ENCODE peak calls at places on chromosome 7, in six cellular contexts. U is colonic mucosa, K is BE2C, H is left ventricle myocardium inferior, J is Peyer's patch, O is cardiac fibroblast. D is an unnamed sample.

GRCh38 chr7:87447251-87447650 is 28.2 kb downstream of the ABCB4 start:
- DNase-seq in U (no peak), K (no peak), H (no peak), J (no peak), O (peak), D (no peak)

GRCh38 chr7:120170384-120170783 is 102.6 kb upstream of the KCND2 start:
- DNase-seq in U (no peak), K (no peak), H (no peak), J (no peak), O (peak), D (no peak)

GRCh38 chr7:71547426-71547825 is 415.5 kb downstream of the GALNT17 start:
- DNase-seq in U (no peak), K (no peak), H (no peak), J (no peak), O (no peak), D (no peak)

GRCh38 chr7:138975343-138976104 is 5.7 kb downstream of the KIAA1549 start:
- DNase-seq in U (no peak), K (peak), H (no peak), J (no peak), O (peak), D (peak)

GRCh38 chr7:39580150-39580874 is 14.1 kb downstream of the YAE1 start:
- DNase-seq in U (peak), K (peak), H (peak), J (peak), O (peak), D (peak)

GRCh38 chr7:16811555-16811954 is 6.8 kb upstream of the AGR2 start:
- DNase-seq in U (no peak), K (no peak), H (no peak), J (no peak), O (peak), D (no peak)

GRCh38 chr7:116810267-116811116 is 51.9 kb upstream of the CAPZA2 start:
- DNase-seq in U (no peak), K (no peak), H (no peak), J (no peak), O (peak), D (no peak)

GRCh38 chr7:271266-272107 is 18.5 kb upstream of the FOXL3 start:
- DNase-seq in U (no peak), K (no peak), H (no peak), J (no peak), O (no peak), D (no peak)

GRCh38 chr7:81267508-81267907 is 348.7 kb upstream of the SEMA3C start:
- DNase-seq in U (no peak), K (no peak), H (no peak), J (no peak), O (peak), D (no peak)

GRCh38 chr7:50491943-50492342 is 41.8 kb upstream of the FIGNL1 start:
- DNase-seq in U (no peak), K (no peak), H (no peak), J (no peak), O (no peak), D (no peak)

GRCh38 chr7:129308047-129308446 is 83.2 kb downstream of the AHCYL2 start:
- DNase-seq in U (no peak), K (no peak), H (peak), J (no peak), O (peak), D (no peak)

GRCh38 chr7:76063114-76063513 is 15.2 kb downstream of the MDH2 start:
- DNase-seq in U (no peak), K (no peak), H (no peak), J (no peak), O (no peak), D (no peak)

GRCh38 chr7:133319842-133320241 is 67.0 kb downstream of the EXOC4 start:
- DNase-seq in U (no peak), K (no peak), H (no peak), J (no peak), O (no peak), D (no peak)

GRCh38 chr7:41391818-41392217 is 311.1 kb downstream of the INHBA start:
- DNase-seq in U (no peak), K (no peak), H (no peak), J (no peak), O (no peak), D (no peak)

GRCh38 chr7:100819586-100819985 is 7.7 kb downstream of the EPHB4 start:
- DNase-seq in U (no peak), K (no peak), H (no peak), J (no peak), O (no peak), D (no peak)

GRCh38 chr7:27139335-27140107 is 4.0 kb downstream of the HOXA5 start:
- DNase-seq in U (peak), K (peak), H (no peak), J (peak), O (no peak), D (no peak)

GRCh38 chr7:44275146-44275545 is 50.2 kb downstream of the CAMK2B start:
- DNase-seq in U (no peak), K (no peak), H (peak), J (no peak), O (no peak), D (no peak)

GRCh38 chr7:18119985-18120384 is 92.3 kb upstream of the PRPS1L1 start:
- DNase-seq in U (no peak), K (no peak), H (no peak), J (no peak), O (peak), D (no peak)

GRCh38 chr7:41085244-41085643 is 617.6 kb downstream of the INHBA start:
- DNase-seq in U (no peak), K (no peak), H (no peak), J (no peak), O (no peak), D (no peak)

GRCh38 chr7:138122162-138122561 is 45.9 kb downstream of the AKR1D1 start:
- DNase-seq in U (no peak), K (no peak), H (no peak), J (no peak), O (no peak), D (no peak)

GRCh38 chr7:268991-269390 is 21.0 kb upstream of the FOXL3 start:
- DNase-seq in U (no peak), K (no peak), H (no peak), J (no peak), O (no peak), D (no peak)

GRCh38 chr7:43669286-43670081 is 59.8 kb downstream of the COA1 start:
- DNase-seq in U (no peak), K (no peak), H (no peak), J (no peak), O (peak), D (no peak)

GRCh38 chr7:2979276-2979675 is 64.4 kb downstream of the CARD11 start:
- DNase-seq in U (no peak), K (no peak), H (no peak), J (no peak), O (no peak), D (no peak)
- TF ChIP-seq CTCF in U (no peak), K (no peak), H (no peak), J (peak), O (no peak), D (no peak)

GRCh38 chr7:122803323-122803722 is 82.9 kb downstream of the CADPS2 start:
- DNase-seq in U (no peak), K (no peak), H (no peak), J (no peak), O (peak), D (no peak)
- TF ChIP-seq CTCF in U (peak), K (peak), H (peak), J (peak), O (peak), D (no peak)

DNA sequence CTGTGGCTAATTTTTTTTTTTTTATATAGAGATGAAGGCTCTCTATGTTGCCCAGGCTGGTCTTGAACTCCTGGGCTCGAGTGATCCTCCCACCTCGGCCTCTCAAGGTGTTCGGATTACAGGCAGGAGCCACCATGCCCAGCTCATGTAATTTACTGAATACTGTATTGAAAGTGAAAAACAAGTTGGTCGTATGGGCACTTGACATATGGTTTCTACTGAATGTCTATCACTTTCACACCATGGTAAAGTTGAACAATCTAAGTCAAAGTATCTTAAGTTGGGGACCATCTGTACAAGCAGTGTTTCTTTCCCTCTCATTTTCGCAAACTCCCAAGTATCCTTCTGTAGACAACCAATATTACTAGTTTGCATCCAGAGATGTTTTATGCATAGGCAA is 116.6 kb downstream of the TMEM178B start:
- DNase-seq in U (no peak), K (no peak), H (no peak), J (no peak), O (no peak), D (no peak)
- TF ChIP-seq CTCF in U (no peak), K (no peak), H (no peak), J (no peak), O (no peak), D (no peak)

DNA sequence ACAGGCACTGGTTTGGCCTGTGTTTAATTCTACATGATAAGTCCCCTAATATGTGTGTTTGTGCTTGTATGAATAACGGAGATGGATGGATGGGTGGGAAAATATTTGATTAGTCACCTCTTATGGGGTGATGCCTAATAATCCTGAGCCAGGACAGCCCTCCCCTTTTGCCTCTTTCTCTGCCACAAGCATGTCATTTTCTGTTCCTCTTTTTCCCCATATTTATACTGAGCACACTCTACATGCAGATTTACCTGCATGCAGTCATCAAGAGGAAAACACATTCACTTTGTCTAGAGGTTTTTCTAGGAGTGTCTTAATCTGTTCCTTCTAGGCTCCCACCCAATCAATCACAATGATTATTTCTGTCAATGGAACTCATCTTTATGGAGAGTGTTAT is 111.6 kb upstream of the TBX20 start:
- DNase-seq in U (no peak), K (no peak), H (no peak), J (no peak), O (no peak), D (no peak)
- TF ChIP-seq CTCF in U (no peak), K (no peak), H (no peak), J (no peak), O (no peak), D (no peak)

DNA sequence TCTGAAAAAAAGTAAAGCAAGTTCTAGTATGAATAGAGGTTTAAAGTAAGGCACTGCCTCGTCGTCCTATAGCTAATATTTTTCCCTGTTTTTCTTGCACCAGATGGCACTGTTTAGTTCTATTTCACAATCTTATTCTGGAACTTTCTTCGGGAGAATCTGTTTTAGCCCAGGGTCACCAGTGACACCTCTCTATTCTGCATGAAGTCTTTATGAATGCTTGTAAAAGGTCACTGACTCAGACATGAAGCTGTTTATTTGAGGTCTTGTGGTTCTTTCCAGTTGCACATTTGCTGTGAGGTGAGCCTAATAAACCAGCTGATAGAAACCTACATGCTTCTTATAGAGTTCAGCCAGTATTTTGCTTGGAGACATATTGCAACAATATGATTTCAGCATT is 444.3 kb downstream of the AUTS2 start:
- DNase-seq in U (no peak), K (no peak), H (no peak), J (no peak), O (peak), D (no peak)
- TF ChIP-seq CTCF in U (no peak), K (peak), H (peak), J (peak), O (no peak), D (no peak)

D was measured in lower leg skin.